ENCODE peak calls at places on chromosomes 11 and 22, in four cellular contexts. M is HepG2, Q is K562, L is GM12878. S is an unnamed sample.

GRCh38 chr11:74253361-74253760 is 58.1 kb downstream of the P4HA3 start:
- DNase-seq in M (no peak), Q (no peak), L (no peak), S (no peak)

GRCh38 chr22:24134090-24134846 is 47.0 kb upstream of the SUSD2 start:
- DNase-seq in M (no peak), Q (peak), L (no peak), S (no peak)

GRCh38 chr22:49787861-49788260 is 39.8 kb downstream of the BRD1 start:
- DNase-seq in M (no peak), Q (no peak), L (no peak), S (no peak)

GRCh38 chr11:74683279-74683871 is 47.9 kb downstream of the CHRDL2 start:
- DNase-seq in M (no peak), Q (no peak), L (no peak), S (no peak)

GRCh38 chr11:69562816-69563215 is 78.1 kb upstream of the CCND1 start:
- DNase-seq in M (no peak), Q (no peak), L (no peak), S (no peak)

GRCh38 chr11:61851900-61852295 is 23.8 kb downstream of the FADS2 start:
- DNase-seq in M (no peak), Q (no peak), L (no peak), S (no peak)

GRCh38 chr11:10155793-10156490 is 138.1 kb downstream of the SBF2 start:
- DNase-seq in M (no peak), Q (no peak), L (no peak), S (no peak)

GRCh38 chr11:32775908-32776307 is 18.6 kb downstream of the CCDC73 start:
- DNase-seq in M (no peak), Q (no peak), L (no peak), S (no peak)

GRCh38 chr11:68398870-68399865 is 61.4 kb upstream of the PPP6R3 start:
- DNase-seq in M (no peak), Q (peak), L (no peak), S (no peak)

GRCh38 chr11:60928563-60929001 is 4.3 kb downstream of the TMEM132A start:
- DNase-seq in M (no peak), Q (no peak), L (no peak), S (no peak)

GRCh38 chr11:119758291-119758690 is 29.3 kb upstream of the NECTIN1 start:
- DNase-seq in M (no peak), Q (no peak), L (no peak), S (no peak)

GRCh38 chr11:130145975-130146776 is 13.4 kb upstream of the ST14 start:
- DNase-seq in M (peak), Q (no peak), L (no peak), S (no peak)

GRCh38 chr11:17771841-17772401 is 37.3 kb downstream of the KCNC1 start:
- DNase-seq in M (no peak), Q (no peak), L (no peak), S (no peak)

GRCh38 chr11:69892986-69893555 is 73.9 kb upstream of the FGF3 start:
- DNase-seq in M (no peak), Q (no peak), L (no peak), S (no peak)

GRCh38 chr22:20644071-20644642 is 129.8 kb upstream of the SERPIND1 start:
- DNase-seq in M (no peak), Q (no peak), L (no peak), S (no peak)

GRCh38 chr22:48559647-48560388 is 1267.9 kb downstream of the BRD1 start:
- DNase-seq in M (no peak), Q (no peak), L (no peak), S (no peak)

GRCh38 chr11:33045551-33046255 is 6.3 kb downstream of the TCP11L1 start:
- DNase-seq in M (peak), Q (no peak), L (no peak), S (no peak)

GRCh38 chr11:113481672-113482071 is 6.5 kb upstream of the DRD2 start:
- DNase-seq in M (no peak), Q (no peak), L (no peak), S (no peak)

GRCh38 chr11:3037041-3037944 is 19.9 kb downstream of the CARS1 start:
- DNase-seq in M (peak), Q (peak), L (no peak), S (peak)

GRCh38 chr11:8192016-8192895 is 23.4 kb upstream of the RIC3 start:
- DNase-seq in M (peak), Q (peak), L (no peak), S (peak)

GRCh38 chr11:31816467-31817053 is 5.4 kb upstream of the PAX6 start:
- DNase-seq in M (no peak), Q (peak), L (no peak), S (peak)

DNA sequence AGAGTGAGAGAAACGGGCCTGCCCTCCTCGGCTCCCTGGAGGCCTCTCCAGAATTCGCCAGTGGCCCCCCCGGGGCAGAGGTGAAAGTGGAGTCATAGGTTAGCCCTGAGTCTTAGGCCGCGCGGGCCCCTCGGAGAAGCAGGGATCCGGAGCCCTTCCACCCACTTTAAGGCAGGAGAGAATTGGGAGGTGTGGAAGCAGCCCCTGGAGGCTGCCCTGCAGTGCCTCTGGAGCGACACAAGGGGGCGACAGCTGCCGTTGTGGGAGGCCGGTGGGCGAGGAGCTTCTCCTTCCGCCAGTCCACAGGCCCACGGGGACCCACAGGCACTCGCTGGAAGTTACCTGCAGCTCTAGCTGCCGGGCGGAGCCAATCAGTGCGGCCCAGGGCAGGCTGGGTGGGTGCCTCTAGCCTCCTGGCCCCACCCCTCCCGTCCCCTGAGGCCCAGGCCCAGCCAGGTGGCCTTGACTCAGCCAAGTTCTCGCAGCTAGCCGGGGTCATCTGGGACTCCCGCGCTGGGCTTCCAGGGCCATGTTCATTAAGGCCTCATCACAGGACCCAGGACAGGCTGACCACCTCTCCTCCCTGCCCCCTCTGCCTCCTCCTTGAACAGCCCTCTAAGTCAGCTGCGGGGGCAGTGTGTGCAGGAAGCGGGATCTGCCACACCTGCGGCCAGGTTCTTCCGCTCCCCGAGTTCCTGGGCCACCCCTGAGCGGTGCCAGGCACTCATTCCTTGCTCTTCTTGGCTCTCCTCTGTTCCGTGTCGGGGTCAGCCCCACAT is 5.0 kb downstream of the DGKZ start:
- DNase-seq in M (no peak), Q (peak), L (no peak), S (peak)
- TF ChIP-seq FOXK2 in M (no peak), Q (no peak), L (no peak), S (no peak)

GRCh38 chr22:39658367-39658766 is 87.8 kb downstream of the CACNA1I start:
- DNase-seq in M (no peak), Q (no peak), L (no peak), S (no peak)
- TF ChIP-seq FOXK2 in M (no peak), Q (no peak), L (no peak), S (no peak)

GRCh38 chr11:66844496-66845142 is 1.4 kb downstream of the RCE1 start:
- DNase-seq in M (no peak), Q (no peak), L (no peak), S (no peak)

GRCh38 chr11:66843776-66844495 is 695 bp downstream of the RCE1 start:
- DNase-seq in M (peak), Q (no peak), L (no peak), S (no peak)

GRCh38 chr11:66845876-66846212 is 2.6 kb downstream of the RCE1 start:
- DNase-seq in M (no peak), Q (no peak), L (no peak), S (no peak)

GRCh38 chr11:66846671-66847091 is 3.4 kb downstream of the RCE1 start:
- DNase-seq in M (no peak), Q (no peak), L (no peak), S (no peak)

GRCh38 chr11:66845143-66845875 is 2.1 kb downstream of the RCE1 start:
- DNase-seq in M (no peak), Q (no peak), L (no peak), S (no peak)
- TF ChIP-seq FOXK2 in M (no peak), Q (no peak), L (no peak), S (no peak)

GRCh38 chr11:15938362-15938725 is 418.0 kb downstream of the SOX6 start:
- DNase-seq in M (no peak), Q (no peak), L (no peak), S (no peak)

GRCh38 chr11:15938983-15939382 is 417.4 kb downstream of the SOX6 start:
- DNase-seq in M (no peak), Q (no peak), L (no peak), S (no peak)

GRCh38 chr11:15935370-15935769 is 421.0 kb downstream of the SOX6 start:
- DNase-seq in M (no peak), Q (no peak), L (no peak), S (no peak)

GRCh38 chr11:15936011-15936410 is 420.3 kb downstream of the SOX6 start:
- DNase-seq in M (no peak), Q (no peak), L (no peak), S (no peak)

DNA sequence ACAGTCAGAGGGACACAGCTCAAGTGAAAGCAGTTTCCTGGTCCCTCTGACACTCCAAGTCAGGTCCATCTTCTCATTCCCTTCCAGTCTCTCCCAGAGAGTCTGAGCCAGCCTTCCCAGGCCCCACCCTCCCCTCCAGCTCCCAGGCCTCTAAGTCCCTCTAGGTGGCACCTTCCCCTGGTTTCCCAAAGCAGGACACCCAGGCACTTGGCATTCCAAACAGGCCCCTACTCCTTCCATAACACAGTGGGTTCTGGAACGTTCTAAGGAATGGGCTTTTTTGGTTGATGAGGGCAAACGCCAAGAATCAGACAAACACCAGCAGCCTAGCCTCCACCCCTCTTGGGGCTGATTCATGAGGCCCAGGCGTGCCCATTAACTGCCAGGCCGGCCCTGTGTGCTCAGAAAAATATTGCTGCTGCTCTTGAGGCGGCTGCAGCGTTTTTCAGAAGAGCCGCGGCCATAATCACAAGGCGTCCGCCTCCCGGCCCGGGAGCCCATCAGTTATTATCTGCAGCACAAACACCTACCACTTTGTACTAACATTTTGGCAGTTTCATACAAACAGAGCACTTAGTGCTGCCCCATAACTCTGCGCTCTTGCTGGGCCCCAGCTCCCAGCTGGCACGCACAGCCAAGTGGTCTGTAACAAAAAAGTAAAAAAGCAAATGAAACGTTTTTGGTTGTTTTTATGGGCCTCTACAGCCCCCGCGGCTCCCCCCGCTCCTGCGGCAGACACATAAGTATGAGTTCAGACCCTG is 418.6 kb downstream of the SOX6 start:
- DNase-seq in M (no peak), Q (no peak), L (no peak), S (no peak)
- TF ChIP-seq FOXK2 in M (no peak), Q (no peak), L (no peak), S (no peak)